ENCODE peak calls at places on chromosome 3, in four cellular contexts. X is CD8-positive, alpha-beta memory T cell; B is GM23248; Q is stomach. W is an unnamed sample.

GRCh38 chr3:191376742-191377141 is 46.4 kb upstream of the UTS2B start:
- DNase-seq in X (no peak), B (peak; percentile 93), Q (no peak), W (no peak)

GRCh38 chr3:126446301-126446700 is 29.4 kb downstream of the ZXDC start:
- DNase-seq in X (no peak), B (no peak), Q (peak; percentile 22), W (no peak)

GRCh38 chr3:126524429-126524988 is 554 bp downstream of the CHST13 start:
- DNase-seq in X (no peak), B (peak; percentile 36), Q (no peak), W (peak; percentile 38)

GRCh38 chr3:186605561-186606545 is 7.0 kb upstream of the AHSG start:
- DNase-seq in X (no peak), B (no peak), Q (no peak), W (no peak)

GRCh38 chr3:154121236-154122095 is at the start of gene ARHGEF26:
- DNase-seq in X (peak; percentile 38), B (peak; percentile 69), Q (peak; percentile 89), W (peak; percentile 94)

GRCh38 chr3:129224984-129225393 is 24.4 kb upstream of the COPG1 start:
- DNase-seq in X (no peak), B (peak; percentile 89), Q (peak; percentile 81), W (peak; percentile 88)

GRCh38 chr3:31960793-31961431 is 20.1 kb downstream of the OSBPL10 start:
- DNase-seq in X (no peak), B (peak; percentile 63), Q (no peak), W (no peak)

GRCh38 chr3:33887478-33887877 is 89.0 kb downstream of the PDCD6IP start:
- DNase-seq in X (no peak), B (no peak), Q (no peak), W (no peak)

GRCh38 chr3:110624571-110624970 is 447.0 kb upstream of the NECTIN3 start:
- DNase-seq in X (no peak), B (no peak), Q (no peak), W (no peak)

GRCh38 chr3:181533811-181534210 is 177.9 kb upstream of the SOX2 start:
- DNase-seq in X (no peak), B (no peak), Q (no peak), W (no peak)

GRCh38 chr3:195010551-195011100 is 260.3 kb downstream of the XXYLT1 start:
- DNase-seq in X (no peak), B (no peak), Q (peak; percentile 18), W (no peak)

GRCh38 chr3:79019924-79020173 is 747.9 kb downstream of the ROBO1 start:
- DNase-seq in X (no peak), B (no peak), Q (no peak), W (no peak)

GRCh38 chr3:150132101-150132749 is 161.5 kb upstream of the PFN2 start:
- DNase-seq in X (no peak), B (no peak), Q (no peak), W (no peak)

GRCh38 chr3:126340081-126340511 is 17.1 kb downstream of the KLF15 start:
- DNase-seq in X (no peak), B (peak; percentile 85), Q (peak; percentile 41), W (no peak)

GRCh38 chr3:182612332-182612731 is 181.0 kb upstream of the ATP11B start:
- DNase-seq in X (no peak), B (no peak), Q (no peak), W (no peak)

GRCh38 chr3:172467170-172467824 is 19.0 kb upstream of the GHSR start:
- DNase-seq in X (no peak), B (peak; percentile 60), Q (no peak), W (no peak)

GRCh38 chr3:188194327-188194726 is 40.4 kb downstream of the LPP start:
- DNase-seq in X (no peak), B (peak; percentile 25), Q (no peak), W (no peak)

GRCh38 chr3:31573460-31573779 is 40.7 kb downstream of the STT3B start:
- DNase-seq in X (no peak), B (no peak), Q (no peak), W (no peak)

GRCh38 chr3:10928396-10928960 is 64.1 kb upstream of the SLC6A1 start:
- DNase-seq in X (no peak), B (no peak), Q (no peak), W (no peak)

GRCh38 chr3:4939276-4939675 is 40.0 kb upstream of the BHLHE40 start:
- DNase-seq in X (no peak), B (peak; percentile 26), Q (no peak), W (no peak)

GRCh38 chr3:54790046-54790445 is 137.8 kb downstream of the LRTM1 start:
- DNase-seq in X (no peak), B (no peak), Q (no peak), W (no peak)

GRCh38 chr3:123310741-123311140 is 109.0 kb downstream of the SEC22A start:
- DNase-seq in X (no peak), B (no peak), Q (no peak), W (no peak)

GRCh38 chr3:40307176-40307575 is 2.3 kb upstream of the EIF1B start:
- DNase-seq in X (no peak), B (no peak), Q (no peak), W (no peak)

GRCh38 chr3:169232863-169233262 is 430.6 kb downstream of the MECOM start:
- DNase-seq in X (no peak), B (peak; percentile 44), Q (no peak), W (no peak)

GRCh38 chr3:147361671-147362420 is 44.5 kb downstream of the ZIC4 start:
- DNase-seq in X (no peak), B (peak; percentile 41), Q (no peak), W (peak; percentile 42)

GRCh38 chr3:71579934-71580318 is 3.6 kb downstream of the FOXP1 start:
- DNase-seq in X (no peak), B (peak; percentile 66), Q (no peak), W (no peak)

GRCh38 chr3:13210221-13210975 is 137.2 kb upstream of the IQSEC1 start:
- DNase-seq in X (no peak), B (no peak), Q (no peak), W (no peak)

GRCh38 chr3:143442761-143443477 is 323.3 kb downstream of the CHST2 start:
- DNase-seq in X (no peak), B (peak; percentile 49), Q (no peak), W (no peak)

GRCh38 chr3:81684739-81685395 is 76.6 kb downstream of the GBE1 start:
- DNase-seq in X (no peak), B (peak; percentile 47), Q (no peak), W (no peak)

GRCh38 chr3:29430558-29430971 is 149.7 kb downstream of the RBMS3 start:
- DNase-seq in X (no peak), B (peak; percentile 52), Q (no peak), W (no peak)

GRCh38 chr3:131658771-131659170 is 156.0 kb upstream of the MRPL3 start:
- DNase-seq in X (no peak), B (no peak), Q (no peak), W (no peak)

GRCh38 chr3:53614307-53614706 is 119.9 kb downstream of the CACNA1D start:
- DNase-seq in X (no peak), B (no peak), Q (no peak), W (no peak)
- H3K36me3 ChIP-seq in X (no peaks in the 10 kb centered on the region), B (no peaks in the 10 kb centered on the region), Q (no peaks in the 10 kb centered on the region), W (no peaks in the 10 kb centered on the region)

GRCh38 chr3:159855599-159856495 is 132.8 kb upstream of the IL12A start:
- DNase-seq in X (no peak), B (no peak), Q (no peak), W (no peak)

GRCh38 chr3:159852821-159853505 is 135.7 kb upstream of the IL12A start:
- DNase-seq in X (no peak), B (peak; percentile 50), Q (no peak), W (peak; percentile 9)

GRCh38 chr3:159853506-159853864 is 135.2 kb upstream of the IL12A start:
- DNase-seq in X (no peak), B (no peak), Q (no peak), W (no peak)

GRCh38 chr3:159856496-159857098 is 132.0 kb upstream of the IL12A start:
- DNase-seq in X (no peak), B (no peak), Q (no peak), W (no peak)

DNA sequence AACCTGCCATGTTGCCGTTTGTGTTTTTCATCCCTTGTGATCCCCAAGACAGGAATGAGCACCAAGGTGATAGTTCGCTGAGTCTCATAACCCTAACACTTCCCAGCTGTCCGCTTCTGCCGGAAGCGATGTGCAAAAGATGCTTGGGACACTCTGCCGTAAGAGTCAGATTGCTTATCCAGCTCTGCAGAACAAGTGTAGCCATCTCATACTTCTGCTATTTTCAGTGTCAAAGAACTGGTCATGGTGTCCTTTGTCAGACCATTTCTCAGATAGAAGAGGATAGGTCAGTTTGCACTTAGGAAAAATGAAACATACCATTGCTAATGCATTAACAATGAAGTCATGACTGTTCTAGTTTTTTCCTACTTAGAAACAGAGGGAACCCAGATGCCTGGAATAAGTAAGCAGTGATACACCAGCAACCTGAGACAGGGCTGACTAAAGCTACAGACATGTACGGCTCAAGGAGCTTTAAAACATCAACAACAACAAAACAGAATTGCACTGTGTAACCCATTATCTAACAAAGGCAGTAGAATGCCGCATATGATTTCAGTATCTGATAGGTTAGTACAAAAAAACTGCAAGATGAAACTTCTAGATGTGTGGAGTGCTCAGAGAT is 134.0 kb upstream of the IL12A start:
- DNase-seq in X (no peak), B (peak; percentile 95), Q (no peak), W (no peak)
- H3K4me3 ChIP-seq in X (no peak overlapping the region), B (peak overlapping the region; percentile 51), Q (no peak overlapping the region), W (no peak overlapping the region)

GRCh38 chr3:56856686-56857577 is 55.2 kb upstream of the ARHGEF3 start:
- DNase-seq in X (no peak), B (no peak), Q (no peak), W (no peak)

GRCh38 chr3:56860351-56860750 is 58.6 kb upstream of the ARHGEF3 start:
- DNase-seq in X (no peak), B (no peak), Q (no peak), W (no peak)

GRCh38 chr3:56860948-56861347 is 59.2 kb upstream of the ARHGEF3 start:
- DNase-seq in X (no peak), B (no peak), Q (no peak), W (no peak)

GRCh38 chr3:56855856-56856538 is 54.2 kb upstream of the ARHGEF3 start:
- DNase-seq in X (no peak), B (peak; percentile 41), Q (peak; percentile 35), W (peak; percentile 56)

DNA sequence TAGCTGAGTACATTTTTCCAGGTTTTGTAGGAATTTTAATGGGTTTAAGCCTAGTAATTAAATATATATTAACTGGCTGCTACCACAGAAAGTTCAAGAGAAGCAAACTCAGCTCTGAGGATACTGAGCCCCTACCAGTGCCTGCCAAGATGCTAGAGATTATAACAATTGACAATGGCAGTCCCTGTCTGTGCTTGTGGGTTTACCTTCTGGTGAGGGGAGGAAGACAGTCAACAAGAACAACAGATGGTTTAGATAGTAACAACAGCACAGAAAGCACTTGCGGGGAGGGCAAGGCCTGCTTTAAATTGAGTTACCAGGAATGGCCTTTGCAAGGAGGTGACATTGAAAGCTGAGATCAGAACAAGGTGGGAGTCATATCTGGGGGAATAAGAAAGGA is 56.6 kb upstream of the ARHGEF3 start:
- DNase-seq in X (no peak), B (no peak), Q (no peak), W (no peak)
- H3K4me1 ChIP-seq in X (peaks cover 31% of the 10 kb centered on the region), B (peaks cover 12% of the 10 kb centered on the region), Q (peaks cover 11% of the 10 kb centered on the region), W (no peaks in the 10 kb centered on the region)

GRCh38 chr3:138289701-138290100 is 40.0 kb downstream of the NME9 start:
- DNase-seq in X (no peak), B (no peak), Q (no peak), W (no peak)
- H3K36me3 ChIP-seq in X (peaks cover 22% of the 10 kb centered on the region), B (peaks cover 23% of the 10 kb centered on the region), Q (peaks cover 50% of the 10 kb centered on the region), W (no peaks in the 10 kb centered on the region)

W was measured in mucosa of descending colon.